ENCODE peak calls at places on chromosomes 2 and 18, in five cellular contexts. One of them, this sample, is unnamed.

GRCh38 chr2:42298132-42298531 is 62.9 kb downstream of the COX7A2L start:
- DNase-seq in astrocyte of the spinal cord: peak
- DNase-seq in NCI-H2081: no peak
- DNase-seq in endothelial cell: no peak
- DNase-seq in SK-N-SH: no peak
- DNase-seq in this sample: no peak

GRCh38 chr18:79627750-79628294 is 51.8 kb upstream of the CTDP1 start:
- DNase-seq in astrocyte of the spinal cord: no peak
- DNase-seq in NCI-H2081: no peak
- DNase-seq in endothelial cell: no peak
- DNase-seq in SK-N-SH: no peak
- DNase-seq in this sample: no peak

GRCh38 chr2:203122317-203122998 is 107.8 kb downstream of the NBEAL1 start:
- DNase-seq in astrocyte of the spinal cord: no peak
- DNase-seq in NCI-H2081: no peak
- DNase-seq in endothelial cell: no peak
- DNase-seq in SK-N-SH: peak
- DNase-seq in this sample: no peak

GRCh38 chr2:24164416-24164973 is 10.4 kb upstream of the FAM228A start:
- DNase-seq in astrocyte of the spinal cord: no peak
- DNase-seq in NCI-H2081: no peak
- DNase-seq in endothelial cell: peak
- DNase-seq in SK-N-SH: peak
- DNase-seq in this sample: peak

GRCh38 chr2:111985514-111985913 is 69.6 kb upstream of the TMEM87B start:
- DNase-seq in astrocyte of the spinal cord: no peak
- DNase-seq in NCI-H2081: no peak
- DNase-seq in endothelial cell: no peak
- DNase-seq in SK-N-SH: no peak
- DNase-seq in this sample: no peak

GRCh38 chr18:21968334-21968733 is 201.1 kb upstream of the GATA6 start:
- DNase-seq in astrocyte of the spinal cord: no peak
- DNase-seq in NCI-H2081: no peak
- DNase-seq in endothelial cell: no peak
- DNase-seq in SK-N-SH: no peak
- DNase-seq in this sample: no peak

GRCh38 chr2:217732995-217733394 is 269.8 kb downstream of the TNS1 start:
- DNase-seq in astrocyte of the spinal cord: no peak
- DNase-seq in NCI-H2081: no peak
- DNase-seq in endothelial cell: no peak
- DNase-seq in SK-N-SH: no peak
- DNase-seq in this sample: no peak

GRCh38 chr18:74980669-74981068 is 228.3 kb downstream of the PTGR3 start:
- DNase-seq in astrocyte of the spinal cord: no peak
- DNase-seq in NCI-H2081: no peak
- DNase-seq in endothelial cell: no peak
- DNase-seq in SK-N-SH: no peak
- DNase-seq in this sample: no peak

GRCh38 chr2:147543056-147543455 is 301.8 kb upstream of the ACVR2A start:
- DNase-seq in astrocyte of the spinal cord: no peak
- DNase-seq in NCI-H2081: no peak
- DNase-seq in endothelial cell: no peak
- DNase-seq in SK-N-SH: no peak
- DNase-seq in this sample: no peak